ENCODE peak calls at places on chromosomes 3 and 15, in four cellular contexts. Z is pancreas, A is psoas muscle, R is kidney. M is an unnamed sample. For H3K4me1, the result is how much of the 10 kb centered on the place peaks cover.

GRCh38 chr3:51720292-51721061 is 13.6 kb downstream of the GRM2 start:
- DNase-seq in A (no peak), Z (no peak), R (no peak), M (no peak)

GRCh38 chr15:25394893-25395292 is 43.9 kb downstream of the UBE3A start:
- DNase-seq in Z (no peak), R (no peak), A (no peak), M (no peak)

GRCh38 chr3:117285721-117286120 is 576.1 kb downstream of the TUSC7 start:
- DNase-seq in Z (no peak), A (no peak), R (no peak), M (no peak)

GRCh38 chr3:191699546-191699945 is 238.6 kb downstream of the PYDC2 start:
- DNase-seq in R (no peak), Z (no peak), A (no peak), M (no peak)

GRCh38 chr3:86954751-86955150 is 36.2 kb downstream of the VGLL3 start:
- DNase-seq in Z (no peak), A (no peak), R (no peak), M (no peak)

GRCh38 chr15:64461577-64462162 is 1.3 kb downstream of the ZNF609 start:
- DNase-seq in R (peak), A (no peak), Z (no peak), M (no peak)

GRCh38 chr15:45471151-45471550 is 51.4 kb downstream of the SLC30A4 start:
- DNase-seq in R (no peak), Z (no peak), A (no peak), M (no peak)

GRCh38 chr15:38049876-38050275 is 115.4 kb downstream of the TMCO5A start:
- DNase-seq in R (no peak), Z (no peak), A (no peak), M (no peak)

GRCh38 chr3:61194892-61195538 is 56.2 kb downstream of the FHIT start:
- DNase-seq in A (no peak), R (no peak), Z (no peak), M (no peak)

GRCh38 chr3:74402821-74403220 is 211.6 kb downstream of the CNTN3 start:
- DNase-seq in R (no peak), A (no peak), Z (no peak), M (no peak)

GRCh38 chr3:141331370-141332318 is 36.7 kb upstream of the ZBTB38 start:
- DNase-seq in R (peak), A (peak), Z (no peak), M (peak)

GRCh38 chr3:19254189-19254588 is 105.9 kb downstream of the KCNH8 start:
- DNase-seq in Z (no peak), A (no peak), R (no peak), M (no peak)

GRCh38 chr3:172317481-172317880 is 130.8 kb downstream of the GHSR start:
- DNase-seq in A (no peak), R (no peak), Z (no peak), M (no peak)

GRCh38 chr3:47791193-47791855 is 9.6 kb upstream of the SMARCC1 start:
- DNase-seq in A (no peak), Z (no peak), R (peak), M (no peak)

GRCh38 chr15:41241251-41241964 is 10.3 kb downstream of the CHP1 start:
- DNase-seq in R (no peak), Z (peak), A (no peak), M (no peak)

GRCh38 chr3:119559441-119559963 is at the start of gene CD80:
- DNase-seq in A (peak), Z (peak), R (no peak), M (no peak)

GRCh38 chr3:192260611-192261010 is 466.7 kb downstream of the FGF12 start:
- DNase-seq in Z (no peak), R (no peak), A (no peak), M (no peak)

GRCh38 chr3:56921573-56922571 is 120.1 kb upstream of the ARHGEF3 start:
- DNase-seq in R (no peak), A (no peak), Z (no peak), M (no peak)

GRCh38 chr3:64740232-64740631 is 52.4 kb upstream of the ADAMTS9 start:
- DNase-seq in Z (no peak), R (no peak), A (no peak), M (peak)

GRCh38 chr3:105502333-105502732 is 135.6 kb downstream of the ALCAM start:
- DNase-seq in R (no peak), Z (no peak), A (no peak), M (no peak)

GRCh38 chr3:189404036-189404435 is 227.2 kb upstream of the TP63 start:
- DNase-seq in Z (no peak), R (no peak), A (no peak), M (no peak)

GRCh38 chr3:27880969-27881892 is 159.1 kb upstream of the EOMES start:
- DNase-seq in A (no peak), R (no peak), Z (no peak), M (no peak)

DNA sequence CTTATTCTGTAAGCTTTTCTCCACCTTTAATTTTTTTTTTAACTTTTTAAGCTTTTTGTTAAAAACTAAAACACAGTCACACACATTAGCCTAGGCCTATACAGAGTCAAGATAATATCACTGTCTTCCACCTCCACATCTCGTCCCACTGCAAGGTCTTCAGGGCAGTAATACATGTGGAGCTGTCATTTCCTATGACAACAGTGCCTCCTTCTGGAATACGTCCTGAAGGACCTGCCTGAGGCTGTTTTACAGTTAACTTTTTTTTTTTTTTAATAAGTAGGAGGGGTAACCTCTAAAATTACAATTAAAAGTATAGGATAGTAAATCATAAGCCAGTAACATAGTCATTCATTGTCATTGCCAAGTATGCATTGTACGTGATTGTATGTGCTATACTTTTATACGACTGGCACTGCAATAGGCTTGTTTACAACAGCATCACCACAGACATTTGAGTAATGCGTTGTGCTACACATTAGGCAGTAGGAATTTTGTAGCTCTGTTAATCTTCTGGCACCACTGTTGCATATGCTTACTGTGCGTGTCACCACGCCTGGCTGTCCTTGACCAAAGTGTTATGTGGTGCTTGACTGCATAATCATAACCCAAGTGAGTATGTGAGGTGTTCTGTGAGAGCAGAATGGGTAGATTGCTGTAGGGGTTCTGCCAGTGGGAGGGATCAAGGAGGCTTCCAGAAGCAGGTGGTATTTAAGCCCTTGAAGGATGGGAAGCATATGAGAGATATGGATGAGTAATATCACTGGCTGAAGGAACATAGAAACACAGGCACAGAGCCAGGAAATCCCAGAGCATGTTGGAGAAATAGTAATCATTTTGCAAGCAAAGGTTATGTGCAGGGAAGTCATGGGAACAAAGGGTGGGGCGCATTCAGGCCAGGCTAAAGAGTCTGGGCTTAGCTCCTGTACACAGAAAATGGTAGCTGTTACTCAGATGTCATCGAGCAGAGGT is 18.3 kb downstream of the FBXO22 start:
- DNase-seq in Z (no peak), R (no peak), A (no peak), M (peak)
- TF ChIP-seq CTCF in Z (peak), R (peak), A (peak), M (peak)

GRCh38 chr15:49898575-49899283 is 220.3 kb downstream of the ATP8B4 start:
- DNase-seq in R (no peak), A (no peak), Z (no peak), M (no peak)

GRCh38 chr15:49890689-49891088 is 228.3 kb downstream of the ATP8B4 start:
- DNase-seq in Z (no peak), A (no peak), R (no peak), M (no peak)

GRCh38 chr15:49900036-49900435 is 219.0 kb downstream of the ATP8B4 start:
- DNase-seq in A (no peak), R (no peak), Z (no peak), M (no peak)

GRCh38 chr15:49898097-49898496 is 220.9 kb downstream of the ATP8B4 start:
- DNase-seq in A (no peak), Z (no peak), R (no peak), M (no peak)

GRCh38 chr15:49895337-49896223 is 223.5 kb downstream of the ATP8B4 start:
- DNase-seq in Z (no peak), R (no peak), A (no peak), M (no peak)
- H3K27ac ChIP-seq in Z (no peak), R (no peak), A (peak), M (peak)

GRCh38 chr3:112654492-112654891 is 13.5 kb upstream of the CCDC80 start:
- DNase-seq in A (no peak), Z (no peak), R (no peak), M (no peak)
- H3K4me1 ChIP-seq in A (under half), Z (under half), R (under half), M (under half)

GRCh38 chr15:34795267-34796081 is at the start of gene ACTC1:
- DNase-seq in A (peak), R (peak), Z (peak), M (peak)
- TF ChIP-seq CTCF in A (peak), R (no peak), Z (no peak), M (no peak)

DNA sequence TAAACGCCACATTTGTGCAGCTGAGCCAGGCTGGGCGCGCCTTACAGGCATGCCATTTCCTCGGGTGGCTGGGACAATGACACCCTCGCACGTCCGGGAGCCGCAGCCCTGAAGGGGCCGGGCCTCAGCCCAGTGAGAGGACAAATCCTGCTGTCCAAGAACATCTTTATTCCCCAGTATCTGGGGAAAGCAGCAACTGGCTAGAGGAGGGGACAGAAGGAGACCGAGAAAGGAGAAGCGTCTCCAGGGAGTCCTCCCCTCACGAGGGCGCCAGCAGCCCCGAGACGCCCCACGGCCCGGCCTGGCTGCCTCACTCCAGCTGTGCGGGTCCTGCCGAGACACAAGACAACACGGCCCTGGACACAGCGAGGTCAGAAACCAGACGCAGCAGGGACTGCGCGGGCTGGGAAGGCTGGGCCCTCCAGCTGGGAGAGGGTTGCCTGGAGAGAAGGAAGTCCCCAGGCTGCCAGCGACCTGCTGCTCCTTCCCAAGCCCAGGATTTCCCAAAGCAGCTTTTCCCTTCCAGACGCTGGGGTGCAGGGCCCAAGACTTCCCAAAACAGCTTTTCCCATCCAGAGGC is 130.2 kb downstream of the CHSY1 start:
- DNase-seq in A (peak), Z (no peak), R (peak), M (peak)
- H3K27ac ChIP-seq in A (peak), Z (peak), R (peak), M (peak)

DNA sequence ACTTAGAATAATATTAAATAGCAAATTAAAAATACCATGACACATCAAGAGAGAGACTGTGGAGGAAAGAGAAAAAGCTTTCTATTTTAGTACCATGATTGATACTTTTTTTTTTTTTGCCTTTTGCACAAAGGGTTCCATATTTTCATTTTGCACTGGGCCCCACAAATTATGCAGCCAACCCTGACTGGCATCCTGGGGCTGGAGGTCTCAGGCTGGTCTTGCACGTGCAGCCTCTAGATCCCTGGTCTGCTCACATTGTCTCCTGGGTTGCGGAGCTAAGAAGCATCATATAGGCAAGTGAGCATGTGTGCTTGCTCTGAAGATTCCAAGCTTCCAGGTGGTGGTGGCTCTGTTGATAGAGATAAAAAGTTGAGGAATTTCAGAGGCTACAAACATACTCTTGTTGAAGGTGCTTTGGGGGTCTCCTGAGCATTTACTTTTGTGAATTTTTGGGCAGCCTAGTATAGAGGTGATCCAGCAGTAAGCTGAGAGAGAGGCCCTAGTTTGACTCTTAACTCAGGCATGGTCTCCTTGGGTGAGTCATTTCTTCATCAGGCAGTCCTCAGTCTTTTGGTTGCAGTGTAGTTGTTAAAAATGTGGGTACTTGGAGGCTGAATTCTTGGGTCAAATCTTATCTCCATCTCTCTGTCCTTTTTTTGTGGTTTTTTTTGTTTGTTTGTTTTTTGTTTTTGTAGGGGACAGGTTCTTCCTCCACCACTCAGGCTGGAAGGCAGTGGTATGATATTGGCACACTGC is 31.3 kb downstream of the SMAD3 start:
- DNase-seq in R (no peak), Z (no peak), A (no peak), M (no peak)
- H3K4me1 ChIP-seq in R (under half), Z (under half), A (half or more), M (under half)

GRCh38 chr15:88872106-88872505 is 23.2 kb downstream of the HAPLN3 start:
- DNase-seq in Z (no peak), R (no peak), A (no peak), M (no peak)
- TF ChIP-seq CTCF in Z (no peak), R (no peak), A (no peak), M (no peak)

DNA sequence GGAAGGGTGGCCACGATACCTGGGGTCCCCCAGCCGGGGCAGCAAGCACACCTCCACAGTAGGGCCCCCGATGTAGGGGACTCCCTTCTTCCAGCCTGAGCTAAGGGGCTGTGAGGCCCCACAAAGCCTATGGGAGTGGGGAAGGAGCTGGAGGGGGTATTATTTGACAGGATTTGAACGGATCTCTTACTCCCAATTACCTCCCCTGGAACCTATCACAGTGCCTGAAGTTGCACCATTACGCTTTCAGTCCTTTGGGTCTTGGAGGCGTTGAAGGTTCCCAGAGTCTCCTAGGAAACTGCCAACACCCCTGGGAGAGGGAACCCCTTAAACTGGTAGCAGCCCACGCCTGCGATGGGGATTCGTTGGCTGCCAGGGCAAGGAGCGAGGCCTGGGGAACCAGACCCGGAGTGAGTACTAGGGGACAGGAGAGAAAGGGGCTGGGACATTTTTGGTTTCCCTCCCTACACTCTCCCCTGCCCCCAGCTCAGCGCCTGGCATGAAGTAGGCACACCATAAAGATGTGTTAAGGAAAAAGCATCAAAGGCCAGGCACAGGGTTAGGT is 409 bp upstream of the LHFPL4 start:
- DNase-seq in R (no peak), A (no peak), Z (no peak), M (no peak)
- H3K27ac ChIP-seq in R (no peak), A (no peak), Z (no peak), M (no peak)

M was measured in uterus.